ENCODE peak calls at places on chromosomes 4 and X, in eight cellular contexts. D is stimulated activated naive B cell treated with anti-CD40 and anti-IgM and Interleukin-4, amounts not matched to agents 10 μg/mL and 1 μg/mL and 100 μg/mL, for 72 hours; K is tibial artery; M is activated naive CD4-positive, alpha-beta T cell; C is naive thymus-derived CD4-positive, alpha-beta T cell; B is IMR-90; L is endothelial cell; V is mesendoderm. P is an unnamed sample.

GRCh38 chrX:46551494-46552128 is 6.4 kb upstream of the ZNF674 start:
- DNase-seq in D (no peak), K (no peak), M (no peak), C (no peak), B (peak; percentile 80), L (no peak), V (peak; percentile 97), P (no peak)

GRCh38 chr4:136012250-136012649 is 1520.0 kb downstream of the PCDH18 start:
- DNase-seq in D (no peak), K (no peak), M (no peak), C (no peak), B (no peak), L (no peak), V (peak; percentile 16), P (no peak)

GRCh38 chr4:159105063-159105414 is 2.2 kb downstream of the RAPGEF2 start:
- DNase-seq in D (no peak), K (no peak), M (no peak), C (no peak), B (peak; percentile 61), L (no peak), V (peak; percentile 37), P (no peak)

GRCh38 chr4:5592272-5592671 is 116.1 kb downstream of the EVC2 start:
- DNase-seq in D (no peak), K (no peak), M (no peak), C (no peak), B (no peak), L (no peak), V (no peak), P (no peak)

GRCh38 chr4:185956546-185956945 is 112.4 kb upstream of the TLR3 start:
- DNase-seq in D (no peak), K (no peak), M (no peak), C (no peak), B (no peak), L (no peak), V (no peak), P (no peak)

GRCh38 chr4:5524451-5524850 is 183.9 kb downstream of the EVC2 start:
- DNase-seq in D (no peak), K (no peak), M (no peak), C (no peak), B (no peak), L (no peak), V (no peak), P (no peak)

GRCh38 chr4:137881641-137882040 is 349.3 kb upstream of the PCDH18 start:
- DNase-seq in D (no peak), K (no peak), M (no peak), C (no peak), B (no peak), L (no peak), V (peak; percentile 2), P (no peak)

GRCh38 chr4:84814100-84814750 is 152.3 kb downstream of the WDFY3 start:
- DNase-seq in D (no peak), K (no peak), M (no peak), C (no peak), B (peak; percentile 96), L (no peak), V (no peak), P (no peak)

GRCh38 chr4:110823251-110823650 is 200.4 kb upstream of the PITX2 start:
- DNase-seq in D (no peak), K (no peak), M (no peak), C (no peak), B (peak; percentile 60), L (no peak), V (peak; percentile 21), P (no peak)

GRCh38 chr4:150436598-150437370 is 145.2 kb upstream of the MAB21L2 start:
- DNase-seq in D (no peak), K (no peak), M (no peak), C (no peak), B (no peak), L (no peak), V (no peak), P (no peak)

GRCh38 chrX:103687073-103687695 is 685 bp upstream of the MORF4L2 start:
- DNase-seq in D (peak; percentile 78), K (peak; percentile 93), M (peak; percentile 67), C (peak; percentile 93), B (peak; percentile 76), L (peak; percentile 72), V (no peak), P (peak; percentile 62)

GRCh38 chrX:115419094-115419493 is 129.6 kb downstream of the LUZP4 start:
- DNase-seq in D (no peak), K (no peak), M (no peak), C (no peak), B (peak; percentile 13), L (no peak), V (no peak), P (no peak)

GRCh38 chr4:1863297-1864033 is 7.5 kb upstream of the LETM1 start:
- DNase-seq in D (no peak), K (no peak), M (no peak), C (no peak), B (no peak), L (no peak), V (no peak), P (no peak)

GRCh38 chr4:183540498-183540953 is 35.7 kb downstream of the ING2 start:
- DNase-seq in D (no peak), K (no peak), M (no peak), C (no peak), B (no peak), L (no peak), V (peak; percentile 37), P (no peak)

GRCh38 chrX:23908219-23909003 is 605 bp downstream of the CXorf58 start:
- DNase-seq in D (no peak), K (no peak), M (no peak), C (peak; percentile 11), B (no peak), L (peak; percentile 13), V (peak; percentile 36), P (no peak)

GRCh38 chr4:54568184-54568583 is 89.6 kb upstream of the KIT start:
- DNase-seq in D (no peak), K (no peak), M (no peak), C (no peak), B (peak; percentile 83), L (no peak), V (no peak), P (no peak)

GRCh38 chr4:36348403-36348938 is 67.1 kb downstream of the DTHD1 start:
- DNase-seq in D (peak; percentile 52), K (no peak), M (no peak), C (no peak), B (no peak), L (no peak), V (no peak), P (no peak)

GRCh38 chr4:13980317-13980716 is 352.8 kb upstream of the BOD1L1 start:
- DNase-seq in D (no peak), K (no peak), M (no peak), C (no peak), B (peak; percentile 96), L (no peak), V (no peak), P (no peak)

GRCh38 chrX:41561045-41561444 is 113.9 kb downstream of the NYX start:
- DNase-seq in D (no peak), K (no peak), M (no peak), C (no peak), B (peak; percentile 95), L (peak; percentile 2), V (peak; percentile 40), P (no peak)

GRCh38 chr4:166972071-166972470 is 262.2 kb downstream of the SPOCK3 start:
- DNase-seq in D (no peak), K (no peak), M (no peak), C (no peak), B (no peak), L (no peak), V (no peak), P (no peak)

GRCh38 chr4:13665711-13666660 is 38.5 kb upstream of the BOD1L1 start:
- DNase-seq in D (no peak), K (no peak), M (no peak), C (no peak), B (peak; percentile 33), L (no peak), V (no peak), P (no peak)

GRCh38 chrX:129655547-129656248 is 942 bp upstream of the APLN start:
- DNase-seq in D (no peak), K (no peak), M (no peak), C (peak; percentile 48), B (no peak), L (no peak), V (peak; percentile 67), P (no peak)

GRCh38 chr4:123050014-123050413 is 127.6 kb upstream of the NUDT6 start:
- DNase-seq in D (no peak), K (no peak), M (no peak), C (no peak), B (no peak), L (no peak), V (no peak), P (no peak)

GRCh38 chrX:150525061-150525919 is 43.1 kb upstream of the MTM1 start:
- DNase-seq in D (no peak), K (peak; percentile 91), M (no peak), C (no peak), B (no peak), L (no peak), V (no peak), P (no peak)

GRCh38 chr4:8319061-8319460 is 49.5 kb downstream of the HTRA3 start:
- DNase-seq in D (no peak), K (peak; percentile 38), M (no peak), C (no peak), B (no peak), L (no peak), V (no peak), P (no peak)

GRCh38 chr4:172232966-172233365 is 419.8 kb downstream of the GALNTL6 start:
- DNase-seq in D (no peak), K (no peak), M (no peak), C (no peak), B (no peak), L (peak; percentile 24), V (peak; percentile 76), P (peak; percentile 6)

GRCh38 chr4:119315036-119315435 is 6.9 kb downstream of the FABP2 start:
- DNase-seq in D (no peak), K (no peak), M (no peak), C (no peak), B (peak; percentile 12), L (no peak), V (no peak), P (no peak)